ENCODE peak calls at places on chromosomes 5 and 9, in ten cellular contexts. F, Z, E, H, I, G, O, P, J and N are unnamed samples. For H3K4me1, the result is how much of the 10 kb centered on the place peaks cover.

GRCh38 chr9:108704156-108704852 is 151.5 kb downstream of the ACTL7B start:
- DNase-seq in F (no peak), Z (no peak), E (no peak), H (no peak), I (no peak), G (no peak), O (no peak), P (peak), J (no peak), N (peak)

GRCh38 chr5:145925803-145926202 is 10.6 kb upstream of the SH3RF2 start:
- DNase-seq in F (no peak), Z (no peak), E (no peak), H (no peak), I (no peak), G (no peak), O (no peak), P (peak), J (no peak), N (peak)

GRCh38 chr5:57692582-57693487 is 210.2 kb upstream of the ACTBL2 start:
- DNase-seq in F (peak), Z (peak), E (peak), H (peak), I (no peak), G (peak), O (no peak), P (peak), J (no peak), N (peak)

GRCh38 chr9:91746904-91747303 is 203.1 kb downstream of the ROR2 start:
- DNase-seq in F (no peak), Z (no peak), E (no peak), H (no peak), I (no peak), G (no peak), O (no peak), P (no peak), J (no peak), N (peak)

GRCh38 chr9:4590430-4591122 is 71.5 kb upstream of the PLPP6 start:
- DNase-seq in F (no peak), Z (peak), E (no peak), H (no peak), I (no peak), G (no peak), O (no peak), P (no peak), J (peak), N (peak)

GRCh38 chr5:67195406-67196275 is 958 bp downstream of the CD180 start:
- DNase-seq in F (no peak), Z (no peak), E (no peak), H (no peak), I (no peak), G (no peak), O (no peak), P (no peak), J (no peak), N (no peak)

GRCh38 chr5:1860021-1860610 is 22.6 kb downstream of the IRX4 start:
- DNase-seq in F (no peak), Z (no peak), E (no peak), H (no peak), I (no peak), G (no peak), O (no peak), P (no peak), J (peak), N (no peak)

GRCh38 chr5:124706729-124707361 is 39.6 kb downstream of the ZNF608 start:
- DNase-seq in F (no peak), Z (peak), E (no peak), H (peak), I (no peak), G (no peak), O (peak), P (no peak), J (no peak), N (peak)

GRCh38 chr5:68239485-68239884 is 23.9 kb downstream of the PIK3R1 start:
- DNase-seq in F (peak), Z (peak), E (peak), H (peak), I (peak), G (no peak), O (peak), P (peak), J (no peak), N (peak)

GRCh38 chr5:1564182-1564748 is 40.5 kb upstream of the LPCAT1 start:
- DNase-seq in F (no peak), Z (no peak), E (no peak), H (peak), I (no peak), G (no peak), O (no peak), P (peak), J (peak), N (peak)

GRCh38 chr5:146079695-146080361 is 25.5 kb downstream of the PLAC8L1 start:
- DNase-seq in F (no peak), Z (no peak), E (no peak), H (no peak), I (no peak), G (no peak), O (no peak), P (no peak), J (no peak), N (peak)

GRCh38 chr9:105330755-105331154 is 86.3 kb downstream of the SLC44A1 start:
- DNase-seq in F (no peak), Z (no peak), E (no peak), H (no peak), I (no peak), G (no peak), O (no peak), P (peak), J (no peak), N (no peak)

GRCh38 chr5:83306572-83307241 is 164.8 kb upstream of the VCAN start:
- DNase-seq in F (no peak), Z (no peak), E (peak), H (peak), I (no peak), G (no peak), O (no peak), P (peak), J (no peak), N (peak)

GRCh38 chr5:171261904-171262303 is 47.1 kb upstream of the TLX3 start:
- DNase-seq in F (no peak), Z (no peak), E (no peak), H (no peak), I (no peak), G (no peak), O (no peak), P (no peak), J (no peak), N (no peak)

GRCh38 chr5:125227333-125228075 is 481.1 kb upstream of the ZNF608 start:
- DNase-seq in F (no peak), Z (peak), E (no peak), H (no peak), I (no peak), G (peak), O (peak), P (peak), J (no peak), N (peak)

GRCh38 chr9:133974631-133975341 is 17.3 kb downstream of the VAV2 start:
- DNase-seq in F (peak), Z (no peak), E (peak), H (no peak), I (peak), G (no peak), O (peak), P (no peak), J (no peak), N (no peak)

GRCh38 chr9:133074111-133074651 is 12.4 kb downstream of the CEL start:
- DNase-seq in F (no peak), Z (no peak), E (no peak), H (no peak), I (no peak), G (no peak), O (no peak), P (no peak), J (no peak), N (peak)

DNA sequence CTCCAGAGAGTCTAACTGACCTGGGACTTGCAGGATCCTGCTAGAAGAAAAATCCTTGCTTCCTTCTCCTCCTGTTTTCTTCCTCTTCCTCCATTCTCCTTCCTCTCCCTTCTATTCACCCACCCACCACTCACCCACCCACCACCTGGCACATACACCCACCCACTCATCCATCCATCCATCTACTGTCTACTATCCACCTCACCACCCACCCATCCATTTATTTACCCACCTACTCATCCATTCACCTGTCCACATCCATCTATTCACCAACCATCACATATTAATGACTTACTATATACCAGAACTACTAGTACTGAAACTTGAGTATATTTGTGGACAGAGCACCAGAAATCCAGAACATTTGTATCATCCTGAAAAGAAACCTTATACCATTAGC is 49.4 kb downstream of the EHMT1 start:
- DNase-seq in F (no peak), Z (no peak), E (no peak), H (no peak), I (no peak), G (no peak), O (no peak), P (no peak), J (no peak), N (no peak)
- H3K4me1 ChIP-seq in F (under half), Z (half or more), E (under half), H (under half), I (under half), G (half or more), O (under half), P (under half), J (under half), N (under half)

DNA sequence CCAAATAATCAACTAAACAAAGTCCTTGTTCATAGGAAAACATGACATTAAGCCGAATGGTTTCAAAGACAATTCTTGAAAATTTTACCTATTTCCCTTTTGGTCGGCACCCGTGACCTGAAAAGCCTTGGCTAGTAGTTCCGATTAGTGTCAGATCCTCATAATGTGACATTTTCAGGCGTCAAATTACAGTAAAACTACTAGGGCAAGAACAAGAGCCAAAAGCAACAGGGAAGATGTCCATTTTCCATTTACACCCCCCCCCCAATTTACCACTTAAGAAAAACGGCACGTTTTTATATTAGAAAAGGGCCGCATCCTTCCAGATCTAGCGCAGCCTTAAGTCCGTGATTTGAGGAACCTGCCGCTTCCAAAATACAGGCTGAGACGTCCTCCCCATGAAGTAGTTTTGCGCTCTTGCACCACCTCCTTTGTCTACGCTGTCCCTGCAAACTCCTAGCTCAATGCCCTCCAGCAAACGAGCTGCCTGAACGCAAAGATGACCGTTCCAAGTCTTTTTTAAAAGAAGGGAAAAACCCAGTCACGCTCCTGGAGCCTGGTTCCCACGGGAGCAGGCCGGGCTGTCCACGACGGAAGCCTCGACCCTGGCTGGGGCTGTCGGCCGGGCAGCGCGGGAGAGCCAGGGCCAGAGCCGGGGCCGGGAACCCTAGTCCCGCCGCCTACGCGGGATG is 687 bp downstream of the RNF130 start:
- DNase-seq in F (no peak), Z (peak), E (no peak), H (peak), I (no peak), G (peak), O (peak), P (peak), J (no peak), N (peak)
- H3K27ac ChIP-seq in F (peak), Z (no peak), E (peak), H (peak), I (peak), G (peak), O (peak), P (peak), J (peak), N (peak)

DNA sequence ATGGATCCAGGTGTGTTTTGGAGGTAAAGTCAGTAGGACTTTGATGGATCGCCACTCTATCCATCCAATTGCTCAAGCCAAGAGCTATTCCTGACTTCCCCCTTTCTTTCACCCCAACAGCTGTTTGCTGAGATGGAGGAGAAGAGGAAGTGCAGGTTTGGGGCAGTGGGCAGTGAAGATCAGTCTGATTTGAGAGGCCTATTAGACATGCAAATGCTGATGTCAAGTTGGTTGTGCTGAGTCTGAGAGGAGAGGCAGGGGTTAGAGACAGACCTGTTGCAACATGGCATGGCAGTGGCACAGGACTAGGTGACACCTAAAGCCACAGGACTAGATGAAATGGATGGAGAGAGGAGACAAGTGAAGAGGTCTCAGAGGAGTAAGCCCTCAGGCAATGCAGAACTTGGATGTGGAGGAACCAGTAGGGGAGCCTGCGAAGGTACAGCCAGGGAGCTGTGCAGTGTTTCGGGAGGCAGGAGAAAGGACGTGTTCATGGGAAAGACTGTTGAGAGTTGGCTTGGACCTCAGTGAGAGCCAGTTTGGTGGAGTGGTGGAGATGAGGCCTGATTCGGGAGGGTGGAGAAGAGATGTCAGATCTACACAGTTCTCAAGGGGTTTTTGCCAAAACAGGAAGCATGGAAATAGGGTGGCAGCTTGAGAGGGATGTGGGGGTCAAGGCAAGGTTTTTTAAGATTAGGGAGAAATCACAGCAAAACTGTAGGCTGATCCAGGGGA is 175.0 kb downstream of the MACROH2A1 start:
- DNase-seq in F (no peak), Z (no peak), E (no peak), H (no peak), I (peak), G (no peak), O (no peak), P (no peak), J (no peak), N (no peak)
- TF ChIP-seq CTCF in F (no peak), Z (no peak), E (no peak), H (no peak), I (no peak), G (no peak), O (no peak), P (no peak), J (no peak), N (no peak)

GRCh38 chr9:34651876-34652602 is at the start of gene IL11RA:
- DNase-seq in F (peak), Z (peak), E (peak), H (peak), I (peak), G (peak), O (no peak), P (peak), J (peak), N (peak)

GRCh38 chr9:34652608-34653007 is 623 bp downstream of the IL11RA start:
- DNase-seq in F (no peak), Z (no peak), E (no peak), H (no peak), I (no peak), G (no peak), O (no peak), P (no peak), J (no peak), N (no peak)

GRCh38 chr9:34648673-34649072 is 2.2 kb downstream of the GALT start:
- DNase-seq in F (no peak), Z (no peak), E (no peak), H (no peak), I (no peak), G (no peak), O (no peak), P (no peak), J (no peak), N (no peak)

GRCh38 chr9:34651286-34651685 is 699 bp upstream of the IL11RA start:
- DNase-seq in F (no peak), Z (no peak), E (no peak), H (peak), I (no peak), G (no peak), O (no peak), P (peak), J (no peak), N (peak)

GRCh38 chr9:34650816-34651215 is 1.2 kb upstream of the IL11RA start:
- DNase-seq in F (no peak), Z (no peak), E (no peak), H (no peak), I (no peak), G (no peak), O (peak), P (no peak), J (no peak), N (peak)
- H3K4me1 ChIP-seq in F (under half), Z (under half), E (half or more), H (half or more), I (under half), G (under half), O (under half), P (under half), J (half or more), N (under half)

GRCh38 chr5:147169399-147169798 is 65.4 kb upstream of the STK32A start:
- DNase-seq in F (no peak), Z (no peak), E (no peak), H (no peak), I (no peak), G (no peak), O (no peak), P (no peak), J (no peak), N (peak)
- H3K27ac ChIP-seq in F (no peak), Z (no peak), E (no peak), H (no peak), I (peak), G (no peak), O (no peak), P (no peak), J (no peak), N (peak)